ENCODE peak calls at places on chromosomes 6 and 20, in five cellular contexts. H is midbrain; G is cardiac fibroblast; K is CD4-positive, alpha-beta T cell; D is germinal center. O is an unnamed sample.

GRCh38 chr6:8084586-8084985 is 17.8 kb downstream of the EEF1E1 start:
- DNase-seq in H (no peak), G (peak), K (no peak), D (no peak), O (no peak)

GRCh38 chr6:30543824-30544223 is 12.5 kb downstream of the GNL1 start:
- DNase-seq in H (no peak), G (no peak), K (no peak), D (no peak), O (no peak)

GRCh38 chr20:38173237-38174156 is 8.4 kb upstream of the TGM2 start:
- DNase-seq in H (no peak), G (peak), K (no peak), D (no peak), O (no peak)

GRCh38 chr6:24743265-24743943 is 24.4 kb upstream of the C6orf62 start:
- DNase-seq in H (peak), G (peak), K (no peak), D (peak), O (no peak)

GRCh38 chr20:61331542-61331941 is 79.5 kb downstream of the CDH4 start:
- DNase-seq in H (no peak), G (no peak), K (no peak), D (no peak), O (no peak)

GRCh38 chr20:4814696-4815252 is 93.1 kb downstream of the PRND start:
- DNase-seq in H (peak), G (no peak), K (no peak), D (peak), O (peak)

GRCh38 chr6:6712979-6713514 is 124.5 kb downstream of the LY86 start:
- DNase-seq in H (peak), G (no peak), K (no peak), D (no peak), O (no peak)

GRCh38 chr6:129750390-129750789 is 40.4 kb upstream of the ARHGAP18 start:
- DNase-seq in H (no peak), G (peak), K (no peak), D (no peak), O (no peak)

GRCh38 chr20:59785118-59785959 is 148.1 kb downstream of the SYCP2 start:
- DNase-seq in H (no peak), G (no peak), K (no peak), D (no peak), O (no peak)

GRCh38 chr6:28802417-28803336 is 121.1 kb downstream of the TRIM27 start:
- DNase-seq in H (no peak), G (peak), K (no peak), D (no peak), O (no peak)

GRCh38 chr6:130933712-130934200 is 106.5 kb downstream of the SMLR1 start:
- DNase-seq in H (peak), G (peak), K (no peak), D (no peak), O (no peak)

GRCh38 chr6:33929575-33930288 is 125.9 kb upstream of the MLN start:
- DNase-seq in H (no peak), G (peak), K (no peak), D (no peak), O (no peak)

GRCh38 chr6:36418558-36418957 is 24.1 kb downstream of the PXT1 start:
- DNase-seq in H (no peak), G (no peak), K (no peak), D (no peak), O (no peak)

GRCh38 chr20:51156796-51157119 is 133.9 kb upstream of the KCNG1 start:
- DNase-seq in H (no peak), G (no peak), K (no peak), D (no peak), O (no peak)

GRCh38 chr6:166556871-166557322 is 29.6 kb downstream of the RAMACL start:
- DNase-seq in H (peak), G (peak), K (no peak), D (peak), O (no peak)

GRCh38 chr20:16904751-16905150 is 156.6 kb downstream of the OTOR start:
- DNase-seq in H (no peak), G (no peak), K (no peak), D (no peak), O (no peak)

GRCh38 chr6:24981385-24981758 is 45.6 kb upstream of the RIPOR2 start:
- DNase-seq in H (no peak), G (peak), K (no peak), D (no peak), O (no peak)

GRCh38 chr20:46650575-46651090 is 626 bp downstream of the SLC13A3 start:
- DNase-seq in H (no peak), G (no peak), K (no peak), D (no peak), O (no peak)

GRCh38 chr20:32167552-32167951 is 40.0 kb downstream of the PLAGL2 start:
- DNase-seq in H (no peak), G (no peak), K (no peak), D (no peak), O (no peak)

GRCh38 chr6:78808356-78808891 is 58.9 kb upstream of the IRAK1BP1 start:
- DNase-seq in H (no peak), G (no peak), K (no peak), D (peak), O (no peak)

GRCh38 chr6:108732101-108732870 is 115.9 kb upstream of the ARMC2 start:
- DNase-seq in H (no peak), G (peak), K (no peak), D (no peak), O (no peak)

GRCh38 chr6:38184780-38185080 is 365.2 kb downstream of the ZFAND3 start:
- DNase-seq in H (peak), G (no peak), K (no peak), D (no peak), O (no peak)

GRCh38 chr6:157314705-157315321 is 8.5 kb downstream of the TMEM242 start:
- DNase-seq in H (no peak), G (peak), K (no peak), D (peak), O (no peak)

GRCh38 chr20:5481872-5482271 is 165.1 kb upstream of the PROKR2 start:
- DNase-seq in H (no peak), G (no peak), K (no peak), D (no peak), O (no peak)

GRCh38 chr6:157172088-157172768 is 151.1 kb downstream of the TMEM242 start:
- DNase-seq in H (no peak), G (no peak), K (no peak), D (no peak), O (no peak)